ENCODE peak calls at places on chromosomes 2 and 18, in seven cellular contexts. T is mesenchymal stem cell, F is H9, L is trophoblast cell, Q is neuronal stem cell, G is IMR-90, K is H1. O is an unnamed sample.

GRCh38 chr2:197993830-197994229 is 189.4 kb downstream of the PLCL1 start:
- DNase-seq in Q (no peak), F (no peak), K (no peak), L (no peak), T (peak), G (peak), O (peak)

GRCh38 chr2:177873915-177874314 is 198.7 kb downstream of the PDE11A start:
- DNase-seq in T (no peak), L (no peak), G (no peak), F (no peak), Q (no peak), K (no peak), O (no peak)

GRCh38 chr2:197399887-197400540 is 34.8 kb downstream of the SF3B1 start:
- DNase-seq in Q (no peak), K (no peak), T (no peak), G (peak), F (no peak), L (no peak), O (no peak)

GRCh38 chr2:191255756-191256312 is 10.6 kb downstream of the MYO1B start:
- DNase-seq in Q (no peak), T (no peak), F (no peak), G (peak), L (no peak), K (no peak), O (no peak)

GRCh38 chr18:8657050-8657820 is 48.0 kb downstream of the RAB12 start:
- DNase-seq in F (no peak), K (no peak), Q (no peak), G (no peak), L (no peak), T (no peak), O (no peak)

GRCh38 chr2:72893594-72894319 is 6.5 kb downstream of the SPR start:
- DNase-seq in F (peak), Q (no peak), T (peak), L (peak), K (no peak), G (peak), O (peak)

GRCh38 chr2:106843910-106844250 is 42.1 kb downstream of the ST6GAL2 start:
- DNase-seq in L (no peak), Q (no peak), F (no peak), K (no peak), G (no peak), T (no peak), O (no peak)

GRCh38 chr18:22703883-22704626 is 229.1 kb upstream of the RBBP8 start:
- DNase-seq in L (peak), K (no peak), F (no peak), G (peak), Q (peak), T (peak), O (peak)

GRCh38 chr2:153487993-153488562 is 9.5 kb upstream of the RPRM start:
- DNase-seq in T (no peak), K (no peak), G (no peak), L (no peak), Q (no peak), F (no peak), O (no peak)

GRCh38 chr2:8072907-8073306 is 608.9 kb upstream of the ID2 start:
- DNase-seq in Q (no peak), L (no peak), K (no peak), F (no peak), G (no peak), T (no peak), O (no peak)

GRCh38 chr2:26516781-26517180 is 38.9 kb upstream of the OTOF start:
- DNase-seq in L (no peak), F (no peak), T (no peak), K (no peak), Q (no peak), G (no peak), O (no peak)

GRCh38 chr2:130372055-130372832 is 16.4 kb downstream of the PTPN18 start:
- DNase-seq in G (peak), F (peak), Q (peak), L (peak), K (no peak), T (peak), O (peak)

GRCh38 chr18:33606621-33607020 is 28.6 kb downstream of the ASXL3 start:
- DNase-seq in Q (peak), K (no peak), G (no peak), T (no peak), L (no peak), F (no peak), O (peak)

GRCh38 chr2:54936766-54937165 is 113.5 kb downstream of the RTN4 start:
- DNase-seq in Q (no peak), G (no peak), F (no peak), T (no peak), K (no peak), L (no peak), O (no peak)

DNA sequence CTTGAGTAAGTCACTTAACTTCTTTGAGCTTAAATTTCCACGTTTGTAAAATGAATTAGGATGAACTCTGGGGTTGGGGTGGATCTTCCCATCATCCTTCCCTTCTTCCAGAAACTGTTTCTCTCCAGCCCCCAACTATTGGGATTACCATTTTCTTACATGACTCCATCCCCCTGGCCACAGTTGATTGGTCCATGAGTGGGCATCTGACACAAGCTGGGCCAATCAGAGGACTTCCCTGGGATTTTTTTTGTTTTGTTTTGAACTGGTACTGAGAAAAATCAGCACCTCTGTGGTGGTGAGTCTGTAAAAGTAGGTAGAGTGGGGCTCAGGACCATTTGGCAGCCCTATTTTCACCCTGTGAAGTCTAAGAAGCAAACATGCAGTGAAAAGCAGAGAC is 118.0 kb upstream of the SERTAD2 start:
- DNase-seq in T (no peak), Q (no peak), F (no peak), G (no peak), K (no peak), L (no peak), O (no peak)
- H2BK5ac ChIP-seq in T (no peak), Q (no peak), F (no peak), G (no peak), K (no peak), L (no peak), O (no peak)

DNA sequence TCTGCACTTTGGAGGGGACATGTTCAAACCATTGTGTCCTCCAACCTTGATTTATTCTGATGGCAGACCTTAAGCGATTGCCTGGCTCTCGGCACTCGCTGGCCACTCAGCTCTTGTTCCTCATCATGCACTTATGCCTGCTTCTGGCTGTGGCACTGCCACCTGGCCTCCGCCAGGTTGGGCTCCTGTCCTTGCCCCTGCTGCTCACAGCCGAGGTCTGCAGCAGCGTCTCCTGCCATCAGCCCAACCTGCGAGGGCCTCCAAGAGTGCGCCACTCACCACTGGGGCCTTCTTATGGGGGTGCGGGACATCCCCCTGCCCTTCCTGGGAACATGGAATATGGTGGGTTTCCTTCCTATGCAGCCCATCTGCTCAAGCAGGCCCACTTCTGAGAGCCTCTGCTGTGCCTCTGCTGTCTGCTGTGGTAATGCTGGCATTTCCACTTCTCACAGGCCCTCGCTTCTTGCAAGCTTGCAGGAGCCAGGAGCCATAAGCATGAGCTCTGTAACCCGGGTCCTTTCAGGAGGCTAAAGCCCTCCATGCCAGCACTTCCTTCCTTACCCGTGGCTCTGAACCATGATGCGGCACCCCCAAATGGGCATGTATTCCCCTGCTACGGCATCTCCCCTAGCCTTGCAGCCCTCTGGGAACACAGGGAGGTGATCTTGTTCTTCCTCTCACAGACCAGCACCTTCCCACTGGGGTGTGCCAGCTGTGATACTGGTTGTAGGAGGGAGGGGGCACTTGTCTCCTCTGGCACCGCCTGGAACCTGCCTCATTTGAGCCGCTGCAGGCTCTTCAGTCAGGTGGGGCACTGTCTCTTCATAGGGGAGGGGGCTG is 58.6 kb upstream of the HS6ST1 start:
- DNase-seq in K (no peak), L (no peak), G (no peak), Q (no peak), F (no peak), T (no peak), O (no peak)
- H3K27ac ChIP-seq in K (no peak), L (no peak), G (no peak), Q (no peak), F (no peak), T (no peak), O (no peak)

GRCh38 chr2:28753043-28753683 is 1.5 kb downstream of the PPP1CB start:
- DNase-seq in K (no peak), T (peak), L (peak), F (no peak), G (peak), Q (no peak), O (peak)
- H3K4ac ChIP-seq in K (no peak), T (no peak), L (peak), F (no peak), G (peak), Q (no peak), O (no peak)

GRCh38 chr18:12722731-12723130 is 19.9 kb downstream of the PSMG2 start:
- DNase-seq in K (no peak), G (no peak), L (no peak), T (no peak), F (no peak), Q (no peak), O (peak)
- H2BK5ac ChIP-seq in K (no peak), G (no peak), L (no peak), T (no peak), F (no peak), Q (no peak), O (no peak)

GRCh38 chr2:1687254-1687653 is 57.1 kb downstream of the PXDN start:
- DNase-seq in G (no peak), F (no peak), Q (no peak), K (no peak), T (no peak), L (peak), O (no peak)
- H3K27ac ChIP-seq in G (no peak), F (no peak), Q (no peak), K (no peak), T (peak), L (no peak), O (no peak)

GRCh38 chr2:46989491-46990230 is 74.1 kb upstream of the MCFD2 start:
- DNase-seq in T (no peak), L (no peak), F (no peak), Q (no peak), G (no peak), K (no peak), O (no peak)

GRCh38 chr2:46992776-46993175 is 77.2 kb upstream of the MCFD2 start:
- DNase-seq in Q (no peak), G (no peak), L (peak), T (no peak), F (no peak), K (no peak), O (no peak)

GRCh38 chr2:46990231-46990588 is 74.6 kb upstream of the MCFD2 start:
- DNase-seq in K (no peak), F (no peak), T (no peak), L (no peak), Q (no peak), G (no peak), O (no peak)

GRCh38 chr2:46993501-46993900 is 77.9 kb upstream of the MCFD2 start:
- DNase-seq in L (no peak), F (no peak), G (no peak), K (no peak), T (no peak), Q (no peak), O (no peak)

GRCh38 chr2:46991985-46992384 is 76.4 kb upstream of the MCFD2 start:
- DNase-seq in T (no peak), L (no peak), K (no peak), Q (no peak), G (no peak), F (no peak), O (no peak)
- H3K4ac ChIP-seq in T (no peak), L (no peak), K (no peak), Q (no peak), G (no peak), F (no peak), O (no peak)

GRCh38 chr18:13366131-13366530 is 147.6 kb downstream of the LDLRAD4 start:
- DNase-seq in Q (no peak), L (no peak), G (no peak), T (no peak), F (no peak), K (no peak), O (peak)

GRCh38 chr18:13366541-13366940 is 148.0 kb downstream of the LDLRAD4 start:
- DNase-seq in G (no peak), Q (no peak), T (no peak), K (no peak), L (no peak), F (no peak), O (no peak)

GRCh38 chr18:13366977-13367892 is 148.7 kb downstream of the LDLRAD4 start:
- DNase-seq in K (no peak), Q (no peak), T (no peak), L (no peak), F (no peak), G (no peak), O (no peak)

GRCh38 chr18:13362617-13363016 is 144.1 kb downstream of the LDLRAD4 start:
- DNase-seq in G (no peak), F (no peak), T (no peak), Q (no peak), K (no peak), L (no peak), O (no peak)

DNA sequence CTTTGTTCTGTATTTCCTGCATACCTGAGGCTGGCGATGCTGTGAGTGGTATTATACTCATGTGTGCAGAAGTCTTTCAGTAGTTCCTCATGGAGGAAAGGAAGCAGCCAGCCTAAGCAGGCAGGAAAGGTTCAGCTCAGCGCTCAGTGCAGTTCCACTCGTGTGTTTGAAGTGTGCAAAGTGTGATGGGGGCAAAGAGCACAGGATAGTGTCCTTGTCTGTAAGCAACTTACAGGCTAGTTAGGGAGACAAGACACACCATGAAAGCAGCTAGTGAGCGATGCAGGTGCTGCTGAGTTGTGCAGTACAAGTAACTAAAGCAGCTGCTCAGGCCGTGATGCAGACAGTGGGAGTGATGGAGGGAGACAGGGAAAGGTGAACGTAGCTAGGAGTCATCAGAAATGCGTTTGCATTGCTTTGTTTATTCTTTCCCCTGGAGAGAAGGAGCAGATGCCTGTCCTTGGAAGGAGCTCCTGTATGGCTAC is 146.2 kb downstream of the LDLRAD4 start:
- DNase-seq in T (no peak), F (no peak), L (no peak), G (no peak), Q (no peak), K (no peak), O (no peak)
- H2BK5ac ChIP-seq in T (no peak), F (no peak), L (no peak), G (no peak), Q (no peak), K (no peak), O (no peak)

GRCh38 chr2:179446475-179447141 is 182.0 kb upstream of the SESTD1 start:
- DNase-seq in T (no peak), G (no peak), K (no peak), L (no peak), F (no peak), Q (no peak), O (no peak)
- H3K27ac ChIP-seq in T (no peak), G (no peak), K (no peak), L (no peak), F (no peak), Q (no peak), O (no peak)

GRCh38 chr18:55386545-55386944 is 201.4 kb downstream of the TCF4 start:
- DNase-seq in F (no peak), T (no peak), G (no peak), L (no peak), K (no peak), Q (no peak), O (peak)

GRCh38 chr18:55385770-55386169 is 202.2 kb downstream of the TCF4 start:
- DNase-seq in G (no peak), K (no peak), T (no peak), F (no peak), L (no peak), Q (no peak), O (no peak)

GRCh38 chr18:55382277-55382805 is 205.7 kb downstream of the TCF4 start:
- DNase-seq in F (no peak), Q (no peak), L (no peak), K (no peak), T (no peak), G (no peak), O (no peak)

GRCh38 chr18:55384551-55385275 is 203.3 kb downstream of the TCF4 start:
- DNase-seq in Q (no peak), F (peak), L (no peak), T (peak), K (peak), G (peak), O (peak)

DNA sequence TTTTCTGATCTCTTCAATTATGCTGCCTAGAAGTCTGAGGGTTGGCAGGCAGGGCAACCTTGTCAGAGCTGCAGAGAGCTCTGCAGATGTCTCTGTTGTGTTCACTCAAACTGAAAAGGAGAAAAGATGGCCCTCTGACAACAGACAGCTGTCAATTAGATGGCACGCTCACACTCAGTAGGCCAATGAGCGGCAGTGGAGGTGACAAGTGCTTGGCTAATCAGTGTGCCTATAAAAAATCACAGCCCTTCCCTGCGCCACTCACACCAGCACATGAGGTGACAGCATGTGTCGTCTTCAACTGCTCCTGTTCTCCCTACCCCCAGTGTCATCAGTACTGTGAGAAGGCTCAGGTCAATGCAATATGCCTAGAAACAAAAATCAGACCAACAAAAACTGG is 203.9 kb downstream of the TCF4 start:
- DNase-seq in F (no peak), Q (no peak), G (no peak), T (no peak), L (no peak), K (no peak), O (no peak)
- H3K4ac ChIP-seq in F (no peak), Q (no peak), G (no peak), T (no peak), L (peak), K (no peak), O (no peak)

GRCh38 chr2:113052767-113053166 is at the start of gene IL36B:
- DNase-seq in G (no peak), L (no peak), T (no peak), Q (no peak), K (no peak), F (no peak), O (no peak)

GRCh38 chr2:113057127-113057526 is 1.9 kb upstream of the IL36RN start:
- DNase-seq in K (no peak), F (no peak), G (no peak), T (no peak), Q (no peak), L (no peak), O (no peak)

GRCh38 chr2:113050921-113051895 is 1.5 kb downstream of the IL36B start:
- DNase-seq in L (no peak), T (no peak), Q (no peak), K (no peak), F (no peak), G (no peak), O (no peak)

GRCh38 chr2:113056501-113056900 is 2.5 kb upstream of the IL36RN start:
- DNase-seq in F (no peak), G (no peak), T (no peak), Q (no peak), K (no peak), L (no peak), O (no peak)

DNA sequence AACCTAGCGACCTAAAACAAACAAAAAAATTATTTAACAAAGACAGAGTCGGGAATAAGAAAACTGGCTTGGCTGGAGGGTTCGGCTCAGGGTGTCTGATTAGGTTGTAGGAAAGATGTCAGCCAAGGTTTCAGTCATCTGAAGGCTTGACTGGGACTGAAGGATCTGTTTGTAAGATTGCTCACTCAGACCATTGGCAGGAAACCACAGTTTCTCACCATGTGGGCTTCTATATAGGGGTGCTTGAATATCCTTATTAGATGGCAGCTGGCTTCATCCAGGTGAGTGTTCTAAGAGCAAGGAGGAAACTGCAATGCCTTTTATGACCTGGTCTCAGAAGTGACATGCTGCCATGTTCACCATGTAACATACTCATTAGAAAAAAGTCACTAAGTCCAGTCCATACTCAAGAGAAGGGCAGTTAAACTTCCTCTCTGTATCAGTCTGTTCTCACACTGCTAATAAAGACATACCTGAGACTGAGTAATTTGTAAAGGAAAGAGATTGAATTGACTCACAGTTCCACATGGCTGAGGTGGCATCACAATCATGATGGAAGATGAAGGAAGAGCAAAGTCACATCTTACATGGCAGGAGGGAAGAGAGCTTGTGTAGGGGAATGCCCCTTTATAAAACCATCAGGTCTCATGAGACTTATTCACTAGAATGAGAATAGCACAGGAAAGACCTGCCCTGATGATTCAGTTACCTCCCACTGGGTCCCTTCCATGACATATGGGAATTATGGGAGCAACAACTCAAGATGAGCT is 1.2 kb upstream of the IL36B start:
- DNase-seq in Q (no peak), L (no peak), K (no peak), G (no peak), F (no peak), T (no peak), O (no peak)
- H2BK5ac ChIP-seq in Q (no peak), L (no peak), K (no peak), G (no peak), F (no peak), T (no peak), O (no peak)

O was measured in mesendoderm.